ENCODE peak calls at places on chromosomes 6 and 20, in eight cellular contexts. A is suprapubic skin, K is neural crest cell, L is body of pancreas, M is GM10248, Q is B cell, W is prostate gland, N is epithelial cell of esophagus. H is an unnamed sample.

GRCh38 chr20:50814438-50815161 is 19.7 kb downstream of the BCAS4 start:
- DNase-seq in L (no peak), K (no peak), M (no peak), W (no peak), N (no peak), A (no peak), Q (no peak), H (no peak)

GRCh38 chr6:69771158-69771906 is 25.5 kb downstream of the LMBRD1 start:
- DNase-seq in N (no peak), M (no peak), Q (no peak), K (no peak), L (no peak), W (no peak), A (no peak), H (no peak)

GRCh38 chr6:16372029-16372776 is 133.8 kb downstream of the GMPR start:
- DNase-seq in N (no peak), M (no peak), W (no peak), L (no peak), K (no peak), Q (no peak), A (no peak), H (no peak)

GRCh38 chr20:63963784-63964301 is 5.9 kb downstream of the ZNF512B start:
- DNase-seq in W (no peak), K (no peak), L (no peak), A (no peak), M (no peak), N (no peak), Q (no peak), H (no peak)

GRCh38 chr6:91031581-91031980 is 444.7 kb upstream of the MAP3K7 start:
- DNase-seq in M (no peak), K (no peak), Q (no peak), A (no peak), W (no peak), N (peak), L (no peak), H (no peak)

GRCh38 chr20:47879771-47880170 is 94.5 kb upstream of the SULF2 start:
- DNase-seq in L (no peak), Q (no peak), K (no peak), A (no peak), W (no peak), M (no peak), N (no peak), H (no peak)

GRCh38 chr20:36065427-36065998 is 89.0 kb upstream of the EPB41L1 start:
- DNase-seq in K (no peak), A (no peak), M (no peak), N (no peak), L (peak), Q (no peak), W (no peak), H (no peak)

GRCh38 chr20:3755269-3755668 is 12.3 kb downstream of the ADISSP start:
- DNase-seq in K (no peak), W (no peak), L (no peak), A (no peak), Q (no peak), N (no peak), M (no peak), H (no peak)

GRCh38 chr6:44006872-44007303 is 120.4 kb downstream of the MRPL14 start:
- DNase-seq in N (no peak), W (no peak), L (no peak), M (no peak), A (no peak), K (no peak), Q (no peak), H (no peak)

GRCh38 chr20:17898548-17898994 is 70.0 kb downstream of the SNX5 start:
- DNase-seq in Q (peak), A (peak), N (peak), M (peak), K (peak), L (peak), W (peak), H (peak)

GRCh38 chr20:8043687-8044278 is 24.2 kb upstream of the TMX4 start:
- DNase-seq in N (peak), Q (no peak), W (peak), M (peak), A (no peak), K (peak), L (peak), H (peak)

GRCh38 chr20:3658708-3659491 is 4.3 kb downstream of the GFRA4 start:
- DNase-seq in Q (no peak), L (no peak), M (peak), A (no peak), K (no peak), N (peak), W (no peak), H (no peak)

GRCh38 chr6:46044876-46045617 is 29.4 kb upstream of the CLIC5 start:
- DNase-seq in L (no peak), W (no peak), M (no peak), Q (no peak), K (no peak), A (no peak), N (peak), H (peak)

GRCh38 chr6:124076336-124077048 is 272.8 kb downstream of the NKAIN2 start:
- DNase-seq in A (no peak), Q (no peak), K (no peak), N (no peak), L (no peak), M (no peak), W (no peak), H (no peak)

GRCh38 chr6:90139272-90139817 is 157.3 kb downstream of the BACH2 start:
- DNase-seq in L (no peak), Q (no peak), W (no peak), K (no peak), M (no peak), A (no peak), N (no peak), H (no peak)

GRCh38 chr6:85449388-85449817 is 480 bp upstream of the NT5E start:
- DNase-seq in W (no peak), K (peak), A (no peak), N (peak), L (no peak), Q (peak), M (peak), H (peak)

DNA sequence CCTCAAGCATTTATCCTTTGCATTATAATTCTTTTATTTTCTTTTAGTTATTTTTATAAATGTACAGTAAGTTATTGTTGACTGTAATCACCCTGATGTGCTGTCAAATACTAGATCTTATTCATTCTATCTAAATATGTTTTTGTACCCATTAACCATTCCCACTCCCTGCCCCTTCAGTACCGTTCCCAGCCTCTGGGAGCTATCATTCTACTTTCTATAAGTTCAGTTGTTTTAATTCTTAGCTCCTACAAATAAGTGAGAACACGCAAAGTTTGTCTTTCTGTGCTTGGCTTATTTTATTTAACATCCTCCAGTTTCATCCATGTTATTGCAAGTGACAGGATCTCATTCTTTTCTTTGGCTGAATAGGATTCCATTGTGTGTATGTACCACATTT is 12.5 kb upstream of the ERVFRD-1 start:
- DNase-seq in A (no peak), N (no peak), L (no peak), Q (no peak), W (no peak), M (no peak), K (no peak), H (no peak)
- TF ChIP-seq CTCF in A (no peak), N (peak), L (no peak), Q (no peak), W (no peak), M (no peak), K (peak), H (no peak)

DNA sequence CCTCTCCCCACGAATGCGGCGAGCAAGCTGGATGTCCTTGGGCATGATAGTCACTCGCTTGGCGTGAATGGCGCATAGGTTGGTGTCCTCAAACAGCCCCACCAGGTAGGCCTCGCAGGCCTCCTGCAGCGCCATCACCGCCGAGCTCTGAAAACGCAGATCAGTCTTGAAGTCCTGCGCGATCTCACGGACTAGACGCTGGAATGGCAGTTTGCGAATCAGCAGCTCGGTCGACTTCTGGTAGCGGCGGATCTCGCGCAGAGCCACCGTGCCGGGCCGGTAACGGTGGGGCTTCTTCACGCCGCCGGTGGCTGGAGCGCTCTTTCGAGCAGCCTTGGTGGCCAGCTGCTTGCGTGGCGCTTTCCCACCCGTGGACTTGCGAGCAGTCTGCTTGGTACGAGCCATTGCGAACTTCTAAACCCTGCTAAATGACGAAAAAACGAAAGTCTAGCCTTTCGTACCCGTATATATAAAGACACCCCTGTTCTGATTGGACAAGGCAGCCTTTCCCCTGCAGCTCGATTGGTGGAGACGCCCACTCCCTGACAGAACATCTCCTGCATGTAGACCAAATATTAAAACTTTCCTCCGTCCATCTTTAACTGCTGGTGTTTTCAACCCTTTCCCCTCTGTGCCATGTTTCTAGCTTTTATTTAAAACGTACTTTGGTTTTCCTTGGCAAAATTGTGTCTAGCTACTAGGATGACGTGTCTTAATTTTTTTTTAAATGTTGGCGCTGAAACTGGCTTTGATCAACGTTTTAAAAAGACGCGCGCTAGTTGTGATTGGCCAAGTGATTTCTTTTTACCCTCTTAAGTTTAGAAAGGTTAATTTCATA is 109.8 kb downstream of the HFE start:
- DNase-seq in L (peak), M (peak), A (no peak), W (peak), N (peak), Q (peak), K (peak), H (peak)
- TF ChIP-seq CTCF in L (no peak), M (peak), A (no peak), W (no peak), N (no peak), Q (no peak), K (no peak), H (no peak)

GRCh38 chr20:57654363-57654997 is 34.3 kb upstream of the ZBP1 start:
- DNase-seq in N (peak), A (peak), Q (peak), L (peak), K (peak), W (peak), M (peak), H (peak)
- TF ChIP-seq CTCF in N (peak), A (peak), Q (peak), L (peak), K (peak), W (peak), M (peak), H (peak)

GRCh38 chr6:170433163-170434095 is 119.7 kb downstream of the PSMB1 start:
- DNase-seq in Q (no peak), N (no peak), M (no peak), K (no peak), W (no peak), L (no peak), A (peak), H (no peak)

GRCh38 chr6:170434114-170434820 is 118.8 kb downstream of the PSMB1 start:
- DNase-seq in M (no peak), W (no peak), Q (no peak), L (no peak), N (no peak), K (no peak), A (no peak), H (no peak)

GRCh38 chr6:170424634-170425126 is 118.1 kb downstream of the FAM120B start:
- DNase-seq in N (no peak), Q (no peak), A (no peak), W (no peak), K (no peak), M (no peak), L (no peak), H (no peak)

GRCh38 chr6:170434821-170435155 is 118.3 kb downstream of the PSMB1 start:
- DNase-seq in L (no peak), N (no peak), A (no peak), M (no peak), Q (no peak), W (no peak), K (no peak), H (no peak)

DNA sequence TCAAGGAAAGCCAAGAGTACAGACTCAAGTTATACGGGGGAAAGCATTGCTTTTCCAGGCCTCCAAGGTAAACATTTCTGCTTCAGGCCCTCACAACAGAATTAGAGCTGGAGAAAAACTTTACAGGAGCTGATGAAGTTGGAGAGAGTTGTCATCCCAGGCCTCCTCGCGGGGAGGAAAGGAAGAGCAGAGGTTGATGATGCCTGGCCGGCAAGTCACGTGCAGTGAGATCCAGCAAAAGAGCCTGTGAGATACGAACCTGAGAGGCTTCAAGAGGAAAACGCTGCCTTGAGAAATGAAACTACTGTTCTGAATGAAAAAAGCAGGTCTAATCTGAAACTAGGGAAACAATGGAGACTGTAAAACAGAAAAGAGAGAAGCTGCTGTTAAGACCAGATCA is 122.9 kb downstream of the FAM120B start:
- DNase-seq in A (no peak), L (no peak), M (no peak), W (no peak), K (no peak), Q (no peak), N (no peak), H (no peak)
- TF ChIP-seq CTCF in A (no peak), L (no peak), M (no peak), W (no peak), K (no peak), Q (no peak), N (no peak), H (no peak)

DNA sequence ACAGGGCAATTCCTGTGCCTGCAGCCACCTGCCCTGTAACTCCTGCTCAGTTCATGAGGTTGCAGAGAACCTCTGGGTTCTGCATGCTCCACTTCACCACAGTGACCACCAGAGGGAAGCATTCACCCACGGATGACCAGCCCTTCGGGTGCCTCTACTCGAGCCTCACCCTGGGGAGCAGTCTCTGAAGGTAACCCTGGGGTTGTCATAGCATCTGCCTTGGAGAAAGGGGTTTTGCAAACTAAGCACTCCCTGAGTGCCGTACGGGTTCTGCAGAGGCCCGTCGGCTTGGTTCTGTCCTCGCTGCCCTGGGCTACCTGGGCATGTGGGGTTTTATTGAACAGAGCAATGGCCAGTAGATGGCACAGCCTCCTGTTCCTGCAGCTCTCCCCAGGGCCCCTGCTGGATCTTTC is 10.2 kb upstream of the CST5 start:
- DNase-seq in L (peak), A (no peak), W (peak), Q (no peak), N (peak), M (peak), K (peak), H (peak)
- TF ChIP-seq CTCF in L (peak), A (peak), W (peak), Q (no peak), N (peak), M (peak), K (peak), H (peak)

GRCh38 chr6:11766056-11766455 is 12.5 kb downstream of the ADTRP start:
- DNase-seq in M (no peak), K (no peak), A (no peak), L (no peak), Q (no peak), N (peak), W (no peak), H (no peak)
- TF ChIP-seq CTCF in M (no peak), K (no peak), A (no peak), L (peak), Q (no peak), N (no peak), W (no peak), H (no peak)

DNA sequence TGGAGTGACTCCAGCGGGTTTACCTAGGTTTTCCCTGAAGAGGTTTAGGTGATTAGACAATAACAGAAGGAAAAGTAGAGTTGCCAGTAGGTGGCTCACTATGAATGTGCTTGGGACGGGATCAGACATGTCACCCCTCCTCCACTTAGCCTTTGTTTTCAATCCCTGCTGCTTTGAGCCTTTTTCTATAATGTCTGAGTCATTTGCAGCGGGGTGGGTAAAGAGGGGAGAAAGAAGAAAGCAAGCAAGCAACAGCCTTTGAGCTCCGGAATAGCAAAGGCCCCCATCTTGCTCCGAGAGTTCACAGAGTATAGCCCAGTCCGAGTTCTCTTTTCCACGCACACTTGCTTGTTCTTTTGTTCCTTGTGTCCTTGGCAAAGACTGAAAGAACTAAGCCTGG is 129.1 kb downstream of the PACRG start:
- DNase-seq in M (no peak), L (peak), A (no peak), N (peak), K (peak), Q (no peak), W (peak), H (peak)
- TF ChIP-seq CTCF in M (peak), L (peak), A (no peak), N (peak), K (peak), Q (no peak), W (peak), H (peak)

DNA sequence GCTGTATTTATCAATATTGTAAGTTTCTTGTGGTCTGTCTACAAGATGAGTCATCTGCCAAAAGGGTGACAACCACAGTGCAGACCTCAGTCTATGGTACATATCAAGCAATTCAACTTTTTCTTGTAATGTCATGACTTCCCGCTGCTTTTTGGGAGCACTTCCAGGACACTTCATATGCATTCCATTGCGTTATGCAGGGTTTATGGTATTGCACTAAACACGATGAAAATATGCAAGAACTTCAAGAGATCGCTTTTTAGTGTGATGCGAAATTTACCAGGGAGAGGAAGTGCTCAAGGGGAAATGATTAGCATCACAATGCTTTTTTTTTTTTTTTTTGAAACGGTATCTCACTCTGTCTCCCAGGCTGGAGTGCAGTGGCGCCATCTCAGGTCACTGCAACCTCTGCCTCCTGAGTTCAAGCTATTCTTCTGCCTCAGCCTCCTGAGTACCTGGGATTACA is 166.5 kb downstream of the TFAP2A start:
- DNase-seq in A (no peak), L (no peak), K (no peak), W (no peak), Q (no peak), M (no peak), N (no peak), H (no peak)
- TF ChIP-seq CTCF in A (no peak), L (no peak), K (no peak), W (no peak), Q (no peak), M (no peak), N (no peak), H (no peak)

DNA sequence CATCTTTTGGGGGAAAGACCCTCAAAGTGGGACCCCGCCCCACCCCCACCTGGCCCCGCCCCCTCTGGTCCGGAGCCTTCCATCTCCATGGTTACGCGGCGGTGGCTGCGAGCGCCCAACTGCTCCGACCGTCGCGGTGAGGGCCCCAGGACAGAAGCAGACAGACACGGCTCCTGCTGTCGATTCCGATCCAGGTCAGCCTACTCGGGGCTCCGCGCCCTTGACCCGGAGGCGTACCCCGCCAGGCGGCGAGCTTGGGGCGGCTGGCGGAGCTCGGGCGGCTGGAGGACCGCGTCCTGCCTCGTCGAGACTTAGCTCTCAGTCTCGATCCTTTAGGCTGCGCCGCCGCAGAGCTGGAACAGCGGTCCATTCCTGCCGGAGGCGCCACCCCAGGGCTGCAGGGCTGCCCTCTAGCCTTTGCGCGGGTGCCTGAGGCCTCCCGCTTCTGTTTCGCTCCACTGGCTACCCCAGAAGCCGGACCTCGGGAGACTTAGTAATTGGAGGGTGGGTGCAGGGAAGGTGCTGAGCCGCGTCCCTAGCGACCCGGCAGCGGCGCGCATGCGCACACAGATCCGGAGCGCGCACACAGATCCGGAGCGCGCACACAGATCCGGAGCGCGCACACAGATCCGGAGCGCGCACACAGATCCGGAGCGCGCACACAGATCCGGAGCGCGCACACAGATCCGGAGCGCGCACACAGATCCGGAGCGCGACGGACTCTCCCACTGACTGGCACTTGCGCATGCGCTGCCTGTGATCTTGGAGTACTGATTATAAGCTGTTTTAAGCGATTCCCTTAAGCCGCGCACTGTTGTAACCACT is at the start of gene CFAP206:
- DNase-seq in M (peak), Q (peak), A (peak), W (peak), K (peak), L (peak), N (peak), H (peak)
- TF ChIP-seq CTCF in M (peak), Q (no peak), A (no peak), W (peak), K (no peak), L (no peak), N (no peak), H (no peak)

H was measured in Calu3.